ENCODE peak calls at places on chromosomes 6 and 20, in ten cellular contexts. A is psoas muscle; B is activated CD4-positive, CD25-positive, alpha-beta regulatory T cell treated with anti-CD3 and anti-CD28 coated beads, Interleukin-2, amount 50 U/mL, for 24 hours; I is activated naive CD8-positive, alpha-beta T cell treated with anti-CD3 and anti-CD28 coated beads, Interleukin-2, amount 10 ng/mL, durations not matched to agents 7 days and 5 days; U is Right ventricle myocardium superior; M is left lung; K is right cardiac atrium; L is T-helper 17 cell; G is left ventricle myocardium superior; F is stimulated activated naive B cell treated with anti-CD40 and anti-IgM and Interleukin-4, amounts not matched to agents 10 μg/mL and 1 μg/mL and 100 μg/mL, for 72 hours. J is an unnamed sample.

GRCh38 chr6:116866281-116866871 is 10.7 kb upstream of the RFX6 start:
- ATAC-seq in B (no peak), K (no peak), G (no peak), U (no peak), M (no peak), A (no peak), L (no peak), F (no peak), I (no peak), J (no peak)

GRCh38 chr6:47111685-47112084 is 69.6 kb upstream of the ADGRF1 start:
- ATAC-seq in B (no peak), A (no peak), U (no peak), M (no peak), K (no peak), I (no peak), L (no peak), G (no peak), F (no peak), J (no peak)

GRCh38 chr6:138307352-138307751 is 70.4 kb upstream of the SMIM28 start:
- ATAC-seq in M (no peak), G (peak; percentile 96), U (peak; percentile 96), F (no peak), K (peak; percentile 81), I (no peak), A (no peak), B (no peak), L (no peak), J (no peak)

GRCh38 chr6:114714836-114715507 is 372.1 kb upstream of the HS3ST5 start:
- ATAC-seq in G (no peak), F (no peak), M (no peak), I (no peak), K (no peak), U (no peak), L (no peak), B (no peak), A (no peak), J (no peak)

GRCh38 chr20:48777005-48777404 is 50.8 kb downstream of the PREX1 start:
- ATAC-seq in B (no peak), A (no peak), L (peak; percentile 66), U (no peak), G (peak; percentile 35), M (peak; percentile 19), F (peak; percentile 73), K (no peak), I (no peak), J (peak; percentile 60)

GRCh38 chr20:48986899-48987298 is 59.2 kb upstream of the CSE1L start:
- ATAC-seq in A (no peak), B (no peak), F (no peak), L (no peak), G (no peak), K (no peak), U (no peak), I (no peak), M (no peak), J (no peak)

GRCh38 chr6:91029211-91029610 is 442.3 kb upstream of the MAP3K7 start:
- ATAC-seq in L (no peak), I (no peak), M (no peak), U (no peak), G (no peak), B (no peak), F (no peak), A (no peak), K (no peak), J (no peak)

GRCh38 chr20:46545077-46545826 is 5.2 kb downstream of the OCSTAMP start:
- ATAC-seq in M (no peak), L (peak; percentile 73), I (peak; percentile 89), B (peak; percentile 78), K (no peak), G (no peak), U (no peak), F (peak; percentile 85), A (no peak), J (peak; percentile 74)

GRCh38 chr6:14375940-14376339 is 258.4 kb downstream of the CD83 start:
- ATAC-seq in I (no peak), G (no peak), U (no peak), B (no peak), F (peak; percentile 80), L (no peak), K (no peak), A (no peak), M (no peak), J (no peak)

GRCh38 chr6:135675026-135675425 is 176.5 kb upstream of the PDE7B start:
- ATAC-seq in M (no peak), K (no peak), F (no peak), B (no peak), G (no peak), U (no peak), L (no peak), I (no peak), A (no peak), J (no peak)

GRCh38 chr6:46059608-46060007 is 43.9 kb upstream of the CLIC5 start:
- ATAC-seq in I (no peak), L (no peak), F (no peak), A (no peak), M (peak; percentile 62), B (no peak), K (no peak), U (peak; percentile 65), G (peak; percentile 76), J (no peak)

GRCh38 chr20:37735541-37735940 is 41.7 kb downstream of the CTNNBL1 start:
- ATAC-seq in I (no peak), K (no peak), B (no peak), F (no peak), G (no peak), L (no peak), M (no peak), A (no peak), U (no peak), J (no peak)

GRCh38 chr20:32707691-32708581 is 34.2 kb upstream of the C20orf203 start:
- ATAC-seq in B (no peak), L (no peak), M (no peak), A (no peak), G (no peak), I (no peak), U (no peak), F (no peak), K (peak; percentile 74), J (no peak)

GRCh38 chr20:23013429-23013828 is 21.7 kb upstream of the SSTR4 start:
- ATAC-seq in M (no peak), F (no peak), A (no peak), K (peak; percentile 76), I (no peak), B (no peak), L (no peak), G (peak; percentile 74), U (peak; percentile 69), J (no peak)

GRCh38 chr6:157954150-157955117 is 27.2 kb upstream of the SYNJ2 start:
- ATAC-seq in A (peak; percentile 53), M (peak; percentile 81), I (no peak), F (peak; percentile 12), B (no peak), L (no peak), U (peak; percentile 53), G (peak; percentile 45), K (peak; percentile 65), J (peak; percentile 20)

GRCh38 chr20:47665221-47665991 is 119.9 kb downstream of the SULF2 start:
- ATAC-seq in M (no peak), I (no peak), K (no peak), L (no peak), G (no peak), F (no peak), U (no peak), A (no peak), B (no peak), J (no peak)

GRCh38 chr20:5586720-5587119 is 163.5 kb upstream of the SHLD1 start:
- ATAC-seq in G (no peak), I (no peak), L (peak; percentile 49), F (peak; percentile 89), M (no peak), B (peak; percentile 46), U (no peak), A (no peak), K (no peak), J (peak; percentile 70)

GRCh38 chr6:39520943-39521342 is 198.4 kb upstream of the KCNK16 start:
- ATAC-seq in L (no peak), A (no peak), B (no peak), U (peak; percentile 12), G (no peak), K (no peak), I (no peak), M (peak; percentile 37), F (no peak), J (no peak)

GRCh38 chr6:17054647-17055046 is 47.2 kb upstream of the STMND1 start:
- ATAC-seq in B (no peak), M (peak; percentile 73), L (no peak), U (no peak), F (no peak), G (no peak), I (no peak), A (no peak), K (no peak), J (no peak)

GRCh38 chr6:139146317-139146726 is 11.4 kb downstream of the HECA start:
- ATAC-seq in K (no peak), B (peak; percentile 84), I (peak; percentile 9), L (peak; percentile 45), F (no peak), G (peak; percentile 61), U (peak; percentile 49), M (no peak), A (peak; percentile 55), J (peak; percentile 62)

GRCh38 chr20:3222635-3223600 is 13.6 kb downstream of the ITPA start:
- ATAC-seq in I (peak; percentile 84), K (peak; percentile 26), M (peak; percentile 36), A (peak; percentile 69), U (peak; percentile 91), F (peak; percentile 89), G (peak; percentile 89), L (peak; percentile 69), B (peak; percentile 46), J (peak; percentile 87)

GRCh38 chr6:111555041-111555440 is 50.6 kb downstream of the TRAF3IP2 start:
- ATAC-seq in M (no peak), F (no peak), K (no peak), L (no peak), G (no peak), I (no peak), A (no peak), U (peak; percentile 6), B (no peak), J (no peak)

GRCh38 chr6:150213301-150213700 is 70.5 kb downstream of the PPP1R14C start:
- ATAC-seq in B (no peak), U (no peak), A (no peak), F (no peak), M (peak; percentile 32), I (no peak), L (no peak), G (no peak), K (peak; percentile 46), J (no peak)

GRCh38 chr6:78383968-78384367 is 483.4 kb upstream of the IRAK1BP1 start:
- ATAC-seq in G (no peak), K (no peak), M (no peak), L (no peak), F (no peak), A (no peak), I (no peak), U (no peak), B (no peak), J (no peak)

GRCh38 chr6:73519943-73520687 is 717 bp downstream of the EEF1A1 start:
- ATAC-seq in F (peak; percentile 23), G (peak; percentile 63), U (peak; percentile 65), I (peak; percentile 23), L (peak; percentile 34), A (peak; percentile 59), B (peak; percentile 25), M (peak; percentile 36), K (peak; percentile 75), J (peak; percentile 42)

GRCh38 chr20:23061262-23061661 is 11.8 kb upstream of the THBD start:
- ATAC-seq in A (no peak), K (peak; percentile 66), U (peak; percentile 30), M (no peak), G (peak; percentile 38), I (no peak), L (no peak), B (no peak), F (no peak), J (no peak)

GRCh38 chr6:141105481-141105880 is 1027.2 kb upstream of the GJE1 start:
- ATAC-seq in L (no peak), M (no peak), K (no peak), I (no peak), G (no peak), B (no peak), F (no peak), A (no peak), U (no peak), J (no peak)

GRCh38 chr6:75344455-75344854 is 59.9 kb upstream of the TMEM30A start:
- ATAC-seq in L (no peak), U (no peak), B (no peak), A (no peak), G (no peak), I (no peak), K (no peak), F (no peak), M (no peak), J (no peak)